ENCODE peak calls at places on chromosomes 2 and 18, in nine cellular contexts. H, K, M, T, O, D, P, J and C are unnamed samples.

GRCh38 chr2:54572262-54572635 is 116.1 kb downstream of the SPTBN1 start:
- DNase-seq in H (no peak), K (peak), M (no peak), T (peak), O (no peak), D (peak), P (no peak), J (peak), C (peak)

GRCh38 chr2:188294547-188294946 is 2.9 kb downstream of the GULP1 start:
- DNase-seq in H (no peak), K (no peak), M (no peak), T (no peak), O (no peak), D (peak), P (no peak), J (no peak), C (no peak)

GRCh38 chr18:11497585-11497984 is 111.8 kb upstream of the SLC35G4 start:
- DNase-seq in H (no peak), K (no peak), M (no peak), T (no peak), O (no peak), D (peak), P (no peak), J (peak), C (no peak)

GRCh38 chr2:126731353-126731752 is 75.4 kb downstream of the GYPC start:
- DNase-seq in H (no peak), K (no peak), M (no peak), T (no peak), O (no peak), D (no peak), P (no peak), J (no peak), C (no peak)

GRCh38 chr2:8248623-8248957 is 433.3 kb upstream of the ID2 start:
- DNase-seq in H (no peak), K (no peak), M (no peak), T (no peak), O (no peak), D (peak), P (no peak), J (no peak), C (no peak)

GRCh38 chr2:171893196-171893823 is 734 bp downstream of the SLC25A12 start:
- DNase-seq in H (no peak), K (no peak), M (no peak), T (no peak), O (no peak), D (peak), P (no peak), J (no peak), C (no peak)

GRCh38 chr2:8059255-8059654 is 622.6 kb upstream of the ID2 start:
- DNase-seq in H (no peak), K (no peak), M (no peak), T (no peak), O (no peak), D (no peak), P (no peak), J (no peak), C (no peak)

GRCh38 chr2:145925591-145925990 is 1405.7 kb upstream of the ZEB2 start:
- DNase-seq in H (no peak), K (no peak), M (no peak), T (no peak), O (no peak), D (no peak), P (no peak), J (no peak), C (no peak)

GRCh38 chr2:241833101-241833937 is 24.3 kb downstream of the NEU4 start:
- DNase-seq in H (no peak), K (peak), M (no peak), T (no peak), O (peak), D (peak), P (no peak), J (no peak), C (no peak)

GRCh38 chr2:191064590-191064989 is 50.6 kb upstream of the STAT1 start:
- DNase-seq in H (no peak), K (no peak), M (peak), T (peak), O (no peak), D (no peak), P (no peak), J (no peak), C (no peak)

GRCh38 chr2:241774419-241775222 is 2.0 kb upstream of the GAL3ST2 start:
- DNase-seq in H (peak), K (no peak), M (no peak), T (no peak), O (peak), D (peak), P (peak), J (peak), C (peak)

GRCh38 chr2:42792583-42793313 is at the start of gene HAAO:
- DNase-seq in H (peak), K (peak), M (no peak), T (peak), O (no peak), D (no peak), P (peak), J (no peak), C (no peak)

GRCh38 chr2:216989335-216990129 is 129.7 kb upstream of the TNP1 start:
- DNase-seq in H (no peak), K (no peak), M (no peak), T (no peak), O (no peak), D (peak), P (no peak), J (no peak), C (no peak)

GRCh38 chr2:67213270-67213670 is 183.9 kb upstream of the ETAA1 start:
- DNase-seq in H (no peak), K (peak), M (no peak), T (no peak), O (no peak), D (no peak), P (no peak), J (no peak), C (no peak)

GRCh38 chr2:219273887-219274391 is 5.2 kb upstream of the DNAJB2 start:
- DNase-seq in H (peak), K (no peak), M (no peak), T (no peak), O (no peak), D (peak), P (no peak), J (peak), C (no peak)

GRCh38 chr2:26034597-26035067 is 748 bp downstream of the RAB10 start:
- DNase-seq in H (no peak), K (peak), M (no peak), T (peak), O (no peak), D (peak), P (no peak), J (peak), C (no peak)

GRCh38 chr2:134284119-134284670 is 30.3 kb downstream of the MGAT5 start:
- DNase-seq in H (no peak), K (no peak), M (no peak), T (no peak), O (no peak), D (peak), P (no peak), J (no peak), C (no peak)